ENCODE peak calls at places on chromosomes 11 and 22, in ten cellular contexts. P is stimulated activated CD4-positive, alpha-beta T cell treated with anti-CD3 and anti-CD28 coated beads, Interleukin-2, amount 100 ng/mL, for 48 hours; V is NCI-H1092; Q is EH; I is sciatic nerve; S is sigmoid colon; M is left ventricle myocardium inferior; L is PC-3; N is hypothalamus; A is NCI-H2081. D is an unnamed sample.

GRCh38 chr22:42560781-42561180 is 7.0 kb downstream of the SERHL2 start:
- DNase-seq in P (no peak), V (no peak), Q (peak; percentile 29), I (no peak), S (no peak), M (no peak), L (no peak), N (no peak), A (no peak), D (no peak)

GRCh38 chr22:19626042-19626560 is 88.2 kb upstream of the SEPTIN5 start:
- DNase-seq in P (no peak), V (no peak), Q (no peak), I (no peak), S (peak; percentile 50), M (no peak), L (no peak), N (no peak), A (no peak), D (no peak)

GRCh38 chr11:108890482-108891092 is 225.7 kb downstream of the DDX10 start:
- DNase-seq in P (no peak), V (no peak), Q (no peak), I (no peak), S (no peak), M (no peak), L (no peak), N (no peak), A (no peak), D (no peak)

GRCh38 chr11:17439316-17439782 is 37.3 kb downstream of the ABCC8 start:
- DNase-seq in P (no peak), V (peak; percentile 97), Q (no peak), I (no peak), S (no peak), M (no peak), L (peak; percentile 40), N (no peak), A (peak; percentile 92), D (no peak)

GRCh38 chr11:64239662-64240466 is 1.0 kb upstream of the FKBP2 start:
- DNase-seq in P (no peak), V (no peak), Q (no peak), I (no peak), S (no peak), M (no peak), L (no peak), N (peak; percentile 45), A (no peak), D (no peak)

GRCh38 chr11:76030286-76030685 is 176.0 kb downstream of the WNT11 start:
- DNase-seq in P (no peak), V (no peak), Q (peak; percentile 59), I (no peak), S (no peak), M (no peak), L (peak; percentile 99), N (no peak), A (no peak), D (no peak)

GRCh38 chr11:128453444-128454336 is 133.7 kb downstream of the ETS1 start:
- DNase-seq in P (no peak), V (no peak), Q (peak; percentile 98), I (peak; percentile 73), S (peak; percentile 91), M (peak; percentile 60), L (peak; percentile 88), N (no peak), A (no peak), D (peak; percentile 75)

GRCh38 chr11:69941546-69942332 is 122.5 kb upstream of the FGF3 start:
- DNase-seq in P (no peak), V (no peak), Q (no peak), I (no peak), S (peak; percentile 53), M (peak; percentile 9), L (no peak), N (no peak), A (no peak), D (no peak)

GRCh38 chr11:44589301-44589700 is 23.8 kb downstream of the CD82 start:
- DNase-seq in P (no peak), V (no peak), Q (peak; percentile 91), I (no peak), S (peak; percentile 78), M (no peak), L (no peak), N (peak; percentile 33), A (no peak), D (peak; percentile 51)

GRCh38 chr11:115984228-115984627 is 480.0 kb upstream of the CADM1 start:
- DNase-seq in P (no peak), V (no peak), Q (no peak), I (no peak), S (no peak), M (no peak), L (no peak), N (no peak), A (no peak), D (no peak)

GRCh38 chr11:66607126-66607834 is 9.2 kb upstream of the RBM14 start:
- DNase-seq in P (no peak), V (no peak), Q (peak; percentile 45), I (peak; percentile 84), S (peak; percentile 96), M (peak; percentile 51), L (no peak), N (peak; percentile 52), A (no peak), D (peak; percentile 91)

GRCh38 chr11:10906521-10906920 is 48.7 kb upstream of the ZBED5 start:
- DNase-seq in P (no peak), V (no peak), Q (peak; percentile 94), I (no peak), S (no peak), M (no peak), L (peak; percentile 49), N (no peak), A (no peak), D (no peak)

GRCh38 chr11:88404363-88404762 is 66.8 kb upstream of the CTSC start:
- DNase-seq in P (no peak), V (no peak), Q (no peak), I (no peak), S (no peak), M (no peak), L (no peak), N (no peak), A (no peak), D (no peak)

GRCh38 chr22:27780161-27780575 is 21.4 kb downstream of the MN1 start:
- DNase-seq in P (no peak), V (no peak), Q (peak; percentile 17), I (no peak), S (no peak), M (peak; percentile 41), L (no peak), N (no peak), A (no peak), D (no peak)

GRCh38 chr22:44330188-44330726 is 17.5 kb upstream of the SHISAL1 start:
- DNase-seq in P (no peak), V (no peak), Q (no peak), I (no peak), S (peak; percentile 65), M (no peak), L (no peak), N (no peak), A (no peak), D (no peak)

GRCh38 chr22:20324139-20324516 is 4.3 kb upstream of the DGCR6L start:
- DNase-seq in P (peak; percentile 38), V (no peak), Q (no peak), I (no peak), S (no peak), M (no peak), L (peak; percentile 11), N (no peak), A (no peak), D (no peak)

GRCh38 chr11:126079640-126080205 is 17.1 kb upstream of the CDON start:
- DNase-seq in P (no peak), V (peak; percentile 51), Q (no peak), I (no peak), S (no peak), M (no peak), L (peak; percentile 70), N (no peak), A (peak; percentile 24), D (no peak)

GRCh38 chr11:134069426-134069921 is 602 bp downstream of the JAM3 start:
- DNase-seq in P (no peak), V (peak; percentile 17), Q (peak; percentile 46), I (peak; percentile 72), S (no peak), M (no peak), L (no peak), N (peak; percentile 30), A (no peak), D (no peak)

D was measured in fibroblast of the conjunctiva.